ENCODE peak calls at places on chromosome 5, in four cellular contexts. U is K562, G is GM12878, H is HL-60. K is an unnamed sample.

GRCh38 chr5:155729684-155730059 is 597.3 kb upstream of the SGCD start:
- DNase-seq in H (no peak), U (no peak), G (no peak), K (no peak)

GRCh38 chr5:54626407-54626806 is 108.8 kb downstream of the SNX18 start:
- DNase-seq in U (no peak), G (no peak), H (no peak), K (no peak)

GRCh38 chr5:122035913-122036312 is 42.1 kb downstream of the LOX start:
- DNase-seq in H (no peak), G (no peak), U (no peak), K (no peak)

GRCh38 chr5:581266-581665 is 30.9 kb upstream of the CEP72 start:
- DNase-seq in G (no peak), U (no peak), H (no peak), K (no peak)

GRCh38 chr5:18745591-18745987 is 1111.3 kb downstream of the TAF11L14 start:
- DNase-seq in H (peak), U (no peak), G (no peak), K (no peak)

GRCh38 chr5:78908173-78908901 is 76.8 kb downstream of the ARSB start:
- DNase-seq in U (no peak), H (peak), G (no peak), K (no peak)

GRCh38 chr5:141872496-141873356 is 5.5 kb downstream of the PCDH1 start:
- DNase-seq in G (no peak), H (no peak), U (no peak), K (no peak)

GRCh38 chr5:121430538-121430937 is 421.1 kb upstream of the FTMT start:
- DNase-seq in U (no peak), G (no peak), H (no peak), K (no peak)

GRCh38 chr5:177128551-177128976 is 5.0 kb upstream of the NSD1 start:
- DNase-seq in G (no peak), U (no peak), H (no peak), K (no peak)

GRCh38 chr5:179404321-179405053 is 59.2 kb upstream of the ADAMTS2 start:
- DNase-seq in G (no peak), H (no peak), U (no peak), K (no peak)

GRCh38 chr5:58940446-58940845 is 357.6 kb downstream of the RAB3C start:
- DNase-seq in H (no peak), U (no peak), G (no peak), K (no peak)

GRCh38 chr5:169408166-169408565 is 107.2 kb upstream of the SLIT3 start:
- DNase-seq in H (no peak), U (no peak), G (no peak), K (no peak)

GRCh38 chr5:60092671-60093422 is 199.3 kb upstream of the PDE4D start:
- DNase-seq in G (no peak), H (no peak), U (no peak), K (no peak)

GRCh38 chr5:115096034-115096769 is 73.5 kb downstream of the TRIM36 start:
- DNase-seq in H (no peak), G (no peak), U (no peak), K (no peak)

GRCh38 chr5:119288364-119289047 is 67.3 kb upstream of the TNFAIP8 start:
- DNase-seq in G (no peak), H (no peak), U (no peak), K (no peak)

GRCh38 chr5:119343766-119344165 is 12.1 kb upstream of the TNFAIP8 start:
- DNase-seq in U (no peak), G (peak), H (no peak), K (no peak)

GRCh38 chr5:176609724-176610429 is at the start of gene GPRIN1:
- DNase-seq in H (no peak), U (peak), G (no peak), K (peak)

GRCh38 chr5:137595680-137596079 is 96.6 kb upstream of the SPOCK1 start:
- DNase-seq in U (no peak), G (no peak), H (no peak), K (no peak)

GRCh38 chr5:947626-948471 is 55.2 kb downstream of the TRIP13 start:
- DNase-seq in G (no peak), U (no peak), H (no peak), K (no peak)

GRCh38 chr5:170148430-170149205 is 42.9 kb downstream of the FOXI1 start:
- DNase-seq in U (no peak), H (no peak), G (no peak), K (no peak)

GRCh38 chr5:80569086-80569960 is 757 bp downstream of the ANKRD34B start:
- DNase-seq in G (no peak), H (no peak), U (no peak), K (peak)

GRCh38 chr5:128099944-128100343 is 16.4 kb downstream of the SLC12A2 start:
- DNase-seq in G (no peak), H (no peak), U (no peak), K (no peak)

GRCh38 chr5:143247134-143247815 is 156.2 kb downstream of the NR3C1 start:
- DNase-seq in G (no peak), U (no peak), H (no peak), K (no peak)

GRCh38 chr5:132257131-132258101 is at the start of gene PDLIM4:
- DNase-seq in U (peak), G (no peak), H (no peak), K (peak)

GRCh38 chr5:178116406-178116885 is 3.1 kb downstream of the N4BP3 start:
- DNase-seq in U (no peak), H (peak), G (peak), K (no peak)

GRCh38 chr5:171168177-171168576 is 140.9 kb upstream of the TLX3 start:
- DNase-seq in G (no peak), H (peak), U (no peak), K (no peak)

GRCh38 chr5:168585119-168585912 is 6.1 kb upstream of the PANK3 start:
- DNase-seq in G (peak), U (no peak), H (no peak), K (no peak)

GRCh38 chr5:181246276-181247050 is 2.8 kb upstream of the RACK1 start:
- DNase-seq in H (peak), G (no peak), U (peak), K (peak)

GRCh38 chr5:74649421-74649973 is 9.0 kb upstream of the ENC1 start:
- DNase-seq in H (no peak), G (no peak), U (no peak), K (no peak)

GRCh38 chr5:150356575-150357284 is 767 bp upstream of the TCOF1 start:
- DNase-seq in H (no peak), U (no peak), G (no peak), K (no peak)

GRCh38 chr5:150361301-150361700 is 3.8 kb downstream of the TCOF1 start:
- DNase-seq in G (peak), U (no peak), H (no peak), K (no peak)

GRCh38 chr5:150355791-150356190 is 1.7 kb upstream of the TCOF1 start:
- DNase-seq in H (no peak), U (no peak), G (no peak), K (no peak)

GRCh38 chr5:150358261-150359095 is 981 bp downstream of the TCOF1 start:
- DNase-seq in U (no peak), H (peak), G (no peak), K (no peak)

DNA sequence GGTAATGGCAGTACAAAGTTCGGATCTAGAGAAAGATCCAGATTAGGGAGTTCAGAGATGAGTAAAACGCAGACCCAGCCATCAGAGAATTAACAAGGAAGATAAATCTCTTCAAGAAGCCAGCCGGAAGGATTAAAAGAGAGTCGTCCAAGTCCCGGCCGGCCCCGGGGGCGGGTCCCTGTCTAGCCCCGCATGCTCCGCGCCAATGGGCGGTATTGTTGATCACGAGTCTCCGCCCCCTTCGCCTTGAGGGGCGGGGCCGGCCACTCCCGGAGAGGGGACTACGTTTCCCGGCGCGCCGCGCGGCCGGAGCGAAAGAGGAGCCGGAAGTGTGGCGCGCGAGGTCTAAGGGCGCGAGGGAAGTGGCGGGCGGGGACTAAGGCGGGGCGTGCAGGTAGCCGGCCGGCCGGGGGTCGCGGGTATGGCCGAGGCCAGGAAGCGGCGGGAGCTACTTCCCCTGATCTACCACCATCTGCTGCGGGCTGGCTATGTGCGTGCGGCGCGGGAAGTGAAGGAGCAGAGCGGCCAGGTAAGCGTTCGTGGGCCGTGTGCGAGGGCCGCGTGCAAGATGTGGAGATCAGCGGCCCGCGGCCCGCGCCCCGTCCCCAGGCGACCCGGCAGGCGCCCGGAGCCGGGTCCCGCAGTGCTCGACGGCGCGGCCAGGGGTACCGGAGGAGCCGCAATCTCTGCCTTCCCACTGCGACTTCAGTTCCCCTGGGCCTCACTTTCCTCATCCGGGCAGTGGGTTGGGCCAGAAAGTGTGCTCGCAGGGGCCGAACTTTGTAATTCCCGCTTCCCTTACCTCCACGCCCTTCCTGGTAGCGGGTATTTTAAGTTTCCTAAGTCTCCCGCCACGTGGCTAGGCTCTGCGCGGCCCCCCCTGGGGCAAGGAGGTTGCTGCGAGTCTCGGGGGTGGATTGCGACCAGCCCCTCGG is at the start of gene TCOF1:
- DNase-seq in G (peak), U (peak), H (peak), K (peak)
- TF ChIP-seq POLR2AphosphoS5 in G (peak), U (peak), H (peak), K (peak)

GRCh38 chr5:72988769-72989168 is 32.9 kb downstream of the FCHO2 start:
- DNase-seq in U (no peak), H (no peak), G (no peak), K (no peak)
- TF ChIP-seq SPI1 in U (no peak), H (no peak), G (no peak), K (no peak)

DNA sequence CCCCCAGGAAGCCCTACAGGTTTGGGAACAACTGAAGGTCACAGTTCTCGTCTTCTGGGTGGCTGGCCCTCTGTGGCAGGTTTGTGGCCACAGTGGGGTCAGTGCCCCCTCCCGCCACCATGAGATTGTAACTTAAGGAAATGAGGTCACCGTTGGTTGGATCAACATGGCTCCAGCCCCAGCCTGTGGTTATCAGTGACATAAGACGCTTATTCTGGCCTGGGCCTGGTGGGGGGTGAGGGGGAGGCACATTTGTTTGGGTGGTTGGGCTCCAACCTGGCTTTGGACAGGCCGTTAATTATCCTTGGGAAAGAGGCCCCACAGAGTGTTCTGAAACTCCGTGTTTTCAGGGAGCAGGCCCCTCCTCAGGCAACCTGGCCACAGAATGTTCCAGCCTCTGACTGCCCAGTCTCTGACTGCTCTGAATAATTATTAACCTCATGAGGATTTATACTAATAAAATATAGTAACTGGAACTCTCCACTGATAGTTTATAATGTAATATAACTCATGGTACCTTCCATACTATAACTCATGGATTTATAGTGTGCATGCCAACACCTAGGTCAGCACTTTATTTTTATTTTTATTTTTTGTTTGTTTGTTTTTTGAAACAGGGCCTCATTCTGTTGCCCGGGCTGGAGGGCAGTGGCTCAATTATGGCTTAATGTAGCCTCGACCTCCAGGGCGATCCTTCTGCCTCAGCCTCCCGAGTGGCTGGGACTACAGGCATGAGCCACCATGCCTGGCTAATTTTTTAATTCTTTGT is 58.0 kb upstream of the RPL26L1 start:
- DNase-seq in U (peak), H (no peak), G (no peak), K (no peak)
- TF ChIP-seq POLR2AphosphoS5 in U (peak), H (no peak), G (no peak), K (no peak)

GRCh38 chr5:153629496-153629895 is 139.0 kb downstream of the GRIA1 start:
- DNase-seq in H (no peak), U (no peak), G (no peak), K (no peak)
- TF ChIP-seq SPI1 in H (no peak), U (no peak), G (no peak), K (no peak)

GRCh38 chr5:126428421-126428820 is 5.2 kb downstream of the GRAMD2B start:
- DNase-seq in H (no peak), U (no peak), G (no peak), K (no peak)

GRCh38 chr5:126419102-126419501 is 4.1 kb upstream of the GRAMD2B start:
- DNase-seq in U (no peak), H (no peak), G (no peak), K (no peak)

GRCh38 chr5:126422994-126423788 is at the start of gene GRAMD2B:
- DNase-seq in H (peak), G (peak), U (peak), K (peak)
- TF ChIP-seq POLR2AphosphoS5 in H (no peak), G (peak), U (no peak), K (peak)

GRCh38 chr5:14882658-14883580 is 11.3 kb upstream of the ANKH start:
- DNase-seq in U (no peak), G (no peak), H (no peak), K (no peak)

GRCh38 chr5:14881826-14882225 is 10.2 kb upstream of the ANKH start:
- DNase-seq in G (no peak), U (no peak), H (no peak), K (no peak)

GRCh38 chr5:14880688-14881087 is 9.1 kb upstream of the ANKH start:
- DNase-seq in H (no peak), U (no peak), G (no peak), K (no peak)

GRCh38 chr5:14879985-14880589 is 8.5 kb upstream of the ANKH start:
- DNase-seq in H (no peak), U (no peak), G (no peak), K (no peak)

DNA sequence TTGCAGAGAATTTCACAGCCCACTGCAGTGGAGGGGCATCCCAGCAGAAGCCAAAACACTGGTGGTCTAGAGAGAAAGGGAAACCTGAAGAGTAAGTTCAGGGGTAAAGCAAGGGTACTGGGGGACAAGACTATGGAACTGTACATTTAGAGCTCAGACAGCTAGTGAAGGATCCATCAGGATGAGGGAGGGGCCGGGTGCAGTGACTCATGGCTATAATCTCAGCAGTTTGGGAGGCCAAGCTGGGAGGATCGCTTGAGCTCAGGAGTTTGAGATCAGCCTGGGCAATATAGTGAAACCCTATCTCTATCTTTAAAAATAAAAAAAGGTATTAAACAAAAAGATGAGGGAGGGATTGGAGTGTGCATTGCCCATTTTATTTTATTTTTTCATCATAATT is 7.8 kb upstream of the ANKH start:
- DNase-seq in H (no peak), U (no peak), G (no peak), K (no peak)
- TF ChIP-seq SPI1 in H (no peak), U (no peak), G (no peak), K (no peak)

DNA sequence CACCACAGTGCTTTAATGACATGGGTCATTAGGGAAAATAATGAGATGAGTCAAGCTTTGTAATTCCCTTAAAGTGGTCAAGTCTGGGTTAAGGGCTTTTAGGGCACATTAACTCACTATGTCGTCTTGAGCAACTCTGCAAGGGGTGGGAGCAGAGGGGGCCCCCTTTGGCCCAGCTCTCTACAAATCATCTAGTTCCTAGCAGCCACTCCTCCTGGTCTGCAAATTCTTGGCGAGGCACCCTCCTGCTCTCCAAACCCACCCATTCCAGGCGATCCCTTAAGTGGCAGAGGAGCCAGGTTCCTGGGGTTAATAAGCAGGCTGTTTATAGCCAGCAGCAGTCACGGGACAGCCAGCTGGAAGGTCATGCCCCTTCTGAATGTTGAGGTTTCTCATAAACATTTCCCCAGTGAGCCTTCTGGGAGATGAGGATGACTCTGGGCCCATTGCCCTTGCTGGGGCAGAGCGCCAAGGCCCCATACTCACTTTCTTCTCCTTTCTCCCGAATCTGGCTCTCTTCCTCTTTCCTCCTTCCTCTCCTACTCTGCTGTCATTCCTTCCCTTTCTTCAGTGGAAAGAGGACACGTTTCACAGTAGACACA is 14.3 kb upstream of the GPX3 start:
- DNase-seq in U (no peak), G (no peak), H (no peak), K (no peak)
- TF ChIP-seq POLR2AphosphoS5 in U (no peak), G (no peak), H (no peak), K (no peak)

K was measured in GM12891.